ENCODE peak calls at places on chromosomes 3 and 15, in eight cellular contexts. F is HCT116, G is adrenal gland, O is choroid plexus epithelial cell, B is GM20000, W is GM13976, K is tibial artery, I is cardiac fibroblast. Z is an unnamed sample.

GRCh38 chr3:173876476-173876875 is 478.9 kb downstream of the NLGN1 start:
- DNase-seq in F (peak; percentile 7), O (peak; percentile 17), B (no peak), W (no peak), K (no peak), I (peak; percentile 28), G (no peak), Z (no peak)

GRCh38 chr3:11734-12133 is 184.8 kb upstream of the CHL1 start:
- DNase-seq in F (no peak), O (no peak), B (no peak), I (peak; percentile 22), K (no peak), W (no peak), G (no peak), Z (no peak)

GRCh38 chr3:105518806-105519418 is 152.2 kb downstream of the ALCAM start:
- DNase-seq in F (peak; percentile 54), B (peak; percentile 44), W (peak; percentile 50), I (peak; percentile 84), G (no peak), K (no peak), O (peak; percentile 81), Z (peak; percentile 10)

GRCh38 chr3:191592105-191592504 is 131.1 kb downstream of the PYDC2 start:
- DNase-seq in B (no peak), O (no peak), K (no peak), W (no peak), F (no peak), G (no peak), I (no peak), Z (no peak)

GRCh38 chr15:76293361-76293760 is 17.9 kb downstream of the ETFA start:
- DNase-seq in W (no peak), O (no peak), K (no peak), F (no peak), B (no peak), G (no peak), I (peak; percentile 40), Z (no peak)

GRCh38 chr15:48579945-48580671 is 65.4 kb downstream of the FBN1 start:
- DNase-seq in B (no peak), W (no peak), G (no peak), K (no peak), O (peak; percentile 59), F (no peak), I (peak; percentile 44), Z (no peak)

GRCh38 chr15:64137226-64137833 is 14.2 kb upstream of the SNX22 start:
- DNase-seq in O (peak; percentile 45), I (no peak), K (no peak), W (no peak), B (no peak), G (no peak), F (no peak), Z (no peak)

GRCh38 chr3:138369151-138369900 is 20.9 kb downstream of the MRAS start:
- DNase-seq in B (no peak), W (no peak), I (no peak), G (no peak), F (no peak), O (no peak), K (no peak), Z (no peak)

GRCh38 chr15:92898988-92899909 is 875 bp upstream of the CHD2 start:
- DNase-seq in K (no peak), B (no peak), I (peak; percentile 41), F (peak; percentile 45), G (no peak), W (no peak), O (no peak), Z (no peak)

GRCh38 chr3:29344154-29344553 is 63.3 kb downstream of the RBMS3 start:
- DNase-seq in O (no peak), K (no peak), I (no peak), W (no peak), B (no peak), G (no peak), F (no peak), Z (no peak)

GRCh38 chr15:66765478-66766281 is 63.6 kb downstream of the SMAD6 start:
- DNase-seq in I (no peak), K (no peak), G (no peak), B (peak; percentile 58), F (peak; percentile 81), W (peak; percentile 60), O (no peak), Z (peak; percentile 29)

GRCh38 chr3:15476378-15476777 is 45.1 kb downstream of the COLQ start:
- DNase-seq in I (peak; percentile 38), B (no peak), F (no peak), O (peak; percentile 17), G (no peak), W (no peak), K (no peak), Z (no peak)

GRCh38 chr3:13192471-13193213 is 119.4 kb upstream of the IQSEC1 start:
- DNase-seq in I (no peak), F (no peak), W (no peak), K (peak; percentile 15), G (no peak), B (no peak), O (peak; percentile 27), Z (no peak)

GRCh38 chr15:48028712-48029111 is 92.1 kb upstream of the SLC24A5 start:
- DNase-seq in F (no peak), O (no peak), K (no peak), G (no peak), W (no peak), I (no peak), B (no peak), Z (no peak)

GRCh38 chr3:143825513-143825912 is 22.8 kb downstream of the SLC9A9 start:
- DNase-seq in O (no peak), W (no peak), K (no peak), B (no peak), G (no peak), I (no peak), F (no peak), Z (no peak)

GRCh38 chr3:42660898-42661297 is 7.4 kb downstream of the ZBTB47 start:
- DNase-seq in B (no peak), O (no peak), K (no peak), I (no peak), W (peak; percentile 57), F (no peak), G (peak; percentile 36), Z (no peak)

GRCh38 chr3:48429416-48430358 is at the start of gene PLXNB1:
- DNase-seq in B (peak; percentile 90), G (peak; percentile 66), F (no peak), K (peak; percentile 91), I (peak; percentile 45), O (peak; percentile 78), W (peak; percentile 85), Z (peak; percentile 78)

GRCh38 chr3:127640031-127640355 is 11.0 kb downstream of the PODXL2 start:
- DNase-seq in O (no peak), B (no peak), I (no peak), F (no peak), K (no peak), G (no peak), W (no peak), Z (no peak)

GRCh38 chr3:122315619-122316018 is 9.4 kb upstream of the CSTA start:
- DNase-seq in G (no peak), K (no peak), B (no peak), O (no peak), I (no peak), W (no peak), F (no peak), Z (no peak)
- TF ChIP-seq CTCF in G (no peak), K (no peak), B (no peak), O (no peak), I (no peak), W (no peak), F (peak; percentile 11), Z (no peak)

DNA sequence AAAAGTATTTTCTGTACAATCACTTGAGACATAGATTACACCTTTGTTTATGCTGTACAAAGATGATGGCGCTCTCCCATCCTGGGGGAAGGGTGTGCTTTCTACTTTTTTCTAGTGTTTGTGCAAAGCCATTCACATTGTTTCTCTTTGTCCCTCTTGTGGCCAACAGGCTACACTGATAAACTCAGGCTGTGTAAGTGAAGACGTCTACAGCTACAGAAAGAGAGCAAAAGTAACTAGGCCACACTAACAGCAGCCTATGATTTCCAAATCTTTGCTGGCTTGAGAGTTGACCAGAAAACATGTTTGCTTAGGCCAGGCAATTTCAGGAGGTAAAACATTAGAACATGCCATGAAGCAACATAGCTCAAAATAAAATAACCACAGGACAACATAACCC is 75.1 kb downstream of the FOXB1 start:
- DNase-seq in K (no peak), F (no peak), B (no peak), G (no peak), I (peak; percentile 31), W (no peak), O (peak; percentile 43), Z (no peak)
- TF ChIP-seq CTCF in K (no peak), F (peak; percentile 45), B (no peak), G (no peak), I (peak; percentile 48), W (no peak), O (peak; percentile 57), Z (peak; percentile 57)

GRCh38 chr3:55481918-55482495 is 5.1 kb downstream of the WNT5A start:
- DNase-seq in K (no peak), I (peak; percentile 61), W (peak; percentile 43), G (no peak), F (no peak), B (no peak), O (peak; percentile 52), Z (no peak)
- TF ChIP-seq CTCF in K (no peak), I (peak; percentile 34), W (no peak), G (no peak), F (no peak), B (no peak), O (peak; percentile 45), Z (peak; percentile 28)

GRCh38 chr3:123071146-123071545 is 4.3 kb downstream of the PDIA5 start:
- DNase-seq in F (no peak), G (peak; percentile 59), I (no peak), W (no peak), B (no peak), K (no peak), O (no peak), Z (no peak)
- TF ChIP-seq CTCF in F (peak; percentile 35), G (peak; percentile 44), I (peak; percentile 25), W (no peak), B (no peak), K (no peak), O (peak; percentile 38), Z (peak; percentile 37)

GRCh38 chr15:90422043-90422442 is 34.0 kb downstream of the IQGAP1 start:
- DNase-seq in W (no peak), B (no peak), F (no peak), K (no peak), I (no peak), O (no peak), G (no peak), Z (no peak)
- TF ChIP-seq CTCF in W (no peak), B (no peak), F (no peak), K (no peak), I (no peak), O (no peak), G (no peak), Z (no peak)

DNA sequence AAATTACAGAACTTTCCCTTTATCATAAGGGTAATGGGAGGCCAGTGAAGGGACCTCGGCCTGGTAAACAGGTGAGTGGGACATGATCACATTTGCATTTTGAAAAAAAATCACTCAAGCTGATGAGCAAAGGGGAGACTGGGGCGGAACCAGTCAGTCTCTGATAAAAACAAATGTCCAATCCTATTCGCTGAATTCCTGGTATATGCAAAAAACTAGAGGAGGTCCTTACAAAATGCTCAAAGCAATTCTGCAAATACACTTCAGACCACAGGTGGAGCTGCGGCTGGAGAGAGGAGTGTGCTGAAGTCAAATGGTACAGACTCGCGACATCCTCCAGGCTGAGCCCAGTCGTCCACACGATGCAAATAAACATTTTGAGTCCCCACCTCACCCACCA is 166.7 kb downstream of the FOXP1 start:
- DNase-seq in F (peak; percentile 6), K (no peak), I (no peak), G (no peak), W (no peak), O (no peak), B (no peak), Z (no peak)
- TF ChIP-seq CTCF in F (peak; percentile 29), K (no peak), I (no peak), G (no peak), W (no peak), O (peak; percentile 29), B (no peak), Z (peak; percentile 45)